ENCODE peak calls at places on chromosomes 16 and 17, in four cellular contexts. Q, W, Z and K are unnamed samples.

GRCh38 chr16:70647461-70648359 is 1.4 kb downstream of the IL34 start:
- DNase-seq in Q (no peak), W (no peak), Z (no peak), K (no peak)

GRCh38 chr16:14071576-14072271 is 605 bp downstream of the MRTFB start:
- DNase-seq in Z (no peak), Q (no peak), W (no peak), K (no peak)

GRCh38 chr17:76271669-76272540 is 6.8 kb downstream of the UBALD2 start:
- DNase-seq in Q (no peak), Z (peak), W (peak), K (peak)

GRCh38 chr17:42097691-42098661 is at the start of gene ZNF385C:
- DNase-seq in Q (no peak), Z (no peak), W (no peak), K (no peak)

GRCh38 chr17:71527311-71527710 is 593.5 kb upstream of the SOX9 start:
- DNase-seq in W (no peak), Z (no peak), Q (no peak), K (no peak)

GRCh38 chr17:36877774-36878173 is 59.5 kb upstream of the LHX1 start:
- DNase-seq in Z (no peak), Q (no peak), W (no peak), K (no peak)

GRCh38 chr17:1001640-1002411 is 4.9 kb downstream of the TIMM22 start:
- DNase-seq in Z (no peak), W (no peak), Q (no peak), K (no peak)

GRCh38 chr17:29619251-29619650 is 3.5 kb downstream of the CORO6 start:
- DNase-seq in W (no peak), Z (no peak), Q (no peak), K (no peak)

GRCh38 chr17:82050761-82051641 is 610 bp downstream of the RFNG start:
- DNase-seq in Q (no peak), W (no peak), Z (no peak), K (no peak)